ENCODE peak calls at places on chromosome 6, in five cellular contexts. Y, F, R, N and I are unnamed samples.

GRCh38 chr6:108764580-108764950 is 83.7 kb upstream of the ARMC2 start:
- DNase-seq in Y (no peak), F (no peak), R (no peak), N (no peak), I (no peak)

GRCh38 chr6:139016337-139017213 is 12.0 kb upstream of the ABRACL start:
- DNase-seq in R (no peak), N (no peak), Y (no peak), F (no peak), I (no peak)

GRCh38 chr6:136783495-136784270 is 8.6 kb downstream of the MAP3K5 start:
- DNase-seq in R (no peak), N (no peak), Y (no peak), F (no peak), I (no peak)

GRCh38 chr6:44735631-44735963 is 348.1 kb downstream of the CDC5L start:
- DNase-seq in R (no peak), F (no peak), Y (no peak), N (peak), I (no peak)

GRCh38 chr6:139373154-139373927 is 1.1 kb downstream of the CITED2 start:
- DNase-seq in Y (peak), N (peak), R (peak), F (peak), I (peak)

GRCh38 chr6:104606361-104606760 is 253.4 kb downstream of the HACE1 start:
- DNase-seq in R (no peak), F (peak), N (no peak), Y (no peak), I (no peak)

GRCh38 chr6:89794324-89794723 is 25.3 kb downstream of the MDN1 start:
- DNase-seq in N (no peak), R (peak), F (no peak), Y (no peak), I (no peak)

GRCh38 chr6:30646450-30647038 is 389 bp upstream of the C6orf136 start:
- DNase-seq in R (no peak), F (peak), N (no peak), Y (peak), I (no peak)

GRCh38 chr6:118968416-118968815 is 33.5 kb upstream of the MCM9 start:
- DNase-seq in Y (no peak), N (peak), F (no peak), R (no peak), I (no peak)

GRCh38 chr6:6811151-6812002 is 222.9 kb downstream of the LY86 start:
- DNase-seq in R (peak), Y (no peak), F (peak), N (peak), I (no peak)

GRCh38 chr6:34485321-34486060 is 19.6 kb downstream of the PACSIN1 start:
- DNase-seq in R (no peak), F (peak), N (no peak), Y (no peak), I (no peak)
- H3K27ac ChIP-seq in R (peak), F (no peak), N (no peak), Y (no peak), I (no peak)

GRCh38 chr6:53259860-53260580 is 88.7 kb downstream of the ELOVL5 start:
- DNase-seq in Y (no peak), N (no peak), R (no peak), F (no peak), I (no peak)

GRCh38 chr6:53264337-53264736 is 84.4 kb downstream of the ELOVL5 start:
- DNase-seq in Y (no peak), F (no peak), R (no peak), N (no peak), I (no peak)

GRCh38 chr6:53264915-53265615 is 83.7 kb downstream of the ELOVL5 start:
- DNase-seq in F (no peak), R (no peak), N (no peak), Y (no peak), I (no peak)

GRCh38 chr6:53266553-53267090 is 82.1 kb downstream of the ELOVL5 start:
- DNase-seq in R (no peak), N (no peak), Y (no peak), F (no peak), I (no peak)

DNA sequence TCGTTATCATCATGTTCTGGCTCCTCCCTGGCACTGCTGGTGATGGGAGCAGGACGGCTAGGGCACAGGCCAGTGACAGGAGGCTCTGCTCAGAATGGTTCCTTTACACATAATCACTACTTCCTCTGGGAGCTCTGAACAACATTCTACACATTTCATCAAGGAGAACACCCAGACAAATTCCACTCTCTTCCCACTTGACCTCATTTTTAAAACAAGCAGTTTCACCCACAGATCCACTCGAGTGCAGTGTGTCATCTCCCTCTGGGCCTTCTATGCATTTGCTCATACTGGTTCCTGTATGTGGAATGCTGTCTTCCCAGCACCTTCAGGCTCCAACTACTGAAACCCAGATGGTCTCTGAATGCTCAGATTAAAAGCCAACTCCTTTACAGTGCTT is 84.8 kb downstream of the ELOVL5 start:
- DNase-seq in R (no peak), F (no peak), N (no peak), Y (no peak), I (no peak)
- H3K27ac ChIP-seq in R (no peak), F (no peak), N (no peak), Y (no peak), I (no peak)

GRCh38 chr6:150503041-150503440 is 96.6 kb upstream of the PLEKHG1 start:
- DNase-seq in Y (no peak), R (no peak), F (no peak), N (no peak), I (no peak)
- H3K27ac ChIP-seq in Y (no peak), R (no peak), F (no peak), N (no peak), I (no peak)

DNA sequence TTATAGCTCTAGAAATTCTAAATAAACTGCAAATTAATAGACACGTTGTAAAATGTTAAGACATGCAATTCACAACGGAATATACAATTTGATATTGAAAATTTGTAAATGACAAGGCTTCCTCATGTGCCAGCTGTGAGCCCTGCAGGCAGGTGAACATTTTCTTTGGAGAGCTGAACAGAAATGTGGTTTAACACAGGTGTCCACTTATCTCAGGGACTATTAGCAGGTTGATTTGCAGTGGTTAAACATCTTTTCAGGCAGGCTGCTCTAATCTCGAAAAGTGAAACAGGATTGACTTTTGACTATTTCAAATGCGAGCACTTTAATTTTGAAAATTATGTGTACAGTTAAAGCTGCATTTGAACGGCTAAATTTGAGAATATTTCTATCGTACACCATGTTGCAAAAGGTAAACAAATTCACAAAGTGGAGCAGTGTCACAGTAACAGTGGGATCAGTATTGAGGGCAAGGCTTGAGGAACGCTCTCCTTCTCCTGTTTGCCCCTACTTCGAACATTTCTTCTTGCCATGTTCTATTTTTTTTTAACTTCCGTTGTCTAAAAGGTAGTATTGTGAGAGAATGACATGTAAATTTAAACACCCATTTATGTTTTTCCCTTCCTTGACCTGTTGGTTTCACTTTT is 210.8 kb downstream of the CDKAL1 start:
- DNase-seq in Y (no peak), N (no peak), R (no peak), F (no peak), I (no peak)
- H3K27ac ChIP-seq in Y (no peak), N (no peak), R (no peak), F (no peak), I (no peak)